ENCODE peak calls at places on chromosomes 13 and 19, in four cellular contexts. One of them, this sample, is unnamed.

GRCh38 chr19:1295169-1296012 is 9.7 kb downstream of the EFNA2 start:
- DNase-seq in stimulated activated CD4-positive, alpha-beta T cell treated with anti-CD3 and anti-CD28 coated beads, TNF-alpha, amount 100 ng/mL, for 4 hours: no peak
- DNase-seq in cardiac muscle cell: peak
- DNase-seq in activated T-cell treated with anti-CD3 and anti-CD28 coated beads, Interleukin-2, amount 50 U/mL, for 72 hours: peak
- DNase-seq in this sample: no peak

GRCh38 chr13:43057653-43058317 is 34.4 kb downstream of the DNAJC15 start:
- DNase-seq in stimulated activated CD4-positive, alpha-beta T cell treated with anti-CD3 and anti-CD28 coated beads, TNF-alpha, amount 100 ng/mL, for 4 hours: no peak
- DNase-seq in activated T-cell treated with anti-CD3 and anti-CD28 coated beads, Interleukin-2, amount 50 U/mL, for 72 hours: peak
- DNase-seq in cardiac muscle cell: peak
- DNase-seq in this sample: no peak

GRCh38 chr13:59269476-59269875 is 894.3 kb downstream of the DIAPH3 start:
- DNase-seq in stimulated activated CD4-positive, alpha-beta T cell treated with anti-CD3 and anti-CD28 coated beads, TNF-alpha, amount 100 ng/mL, for 4 hours: no peak
- DNase-seq in activated T-cell treated with anti-CD3 and anti-CD28 coated beads, Interleukin-2, amount 50 U/mL, for 72 hours: no peak
- DNase-seq in cardiac muscle cell: peak
- DNase-seq in this sample: no peak

GRCh38 chr19:15332311-15332996 is at the start of gene BRD4:
- DNase-seq in cardiac muscle cell: peak
- DNase-seq in activated T-cell treated with anti-CD3 and anti-CD28 coated beads, Interleukin-2, amount 50 U/mL, for 72 hours: peak
- DNase-seq in stimulated activated CD4-positive, alpha-beta T cell treated with anti-CD3 and anti-CD28 coated beads, TNF-alpha, amount 100 ng/mL, for 4 hours: peak
- DNase-seq in this sample: no peak

GRCh38 chr19:6677924-6678689 is 8.1 kb upstream of the TNFSF14 start:
- DNase-seq in activated T-cell treated with anti-CD3 and anti-CD28 coated beads, Interleukin-2, amount 50 U/mL, for 72 hours: peak
- DNase-seq in cardiac muscle cell: peak
- DNase-seq in stimulated activated CD4-positive, alpha-beta T cell treated with anti-CD3 and anti-CD28 coated beads, TNF-alpha, amount 100 ng/mL, for 4 hours: no peak
- DNase-seq in this sample: no peak

GRCh38 chr13:102220681-102221228 is 181.1 kb downstream of the FGF14 start:
- DNase-seq in cardiac muscle cell: no peak
- DNase-seq in stimulated activated CD4-positive, alpha-beta T cell treated with anti-CD3 and anti-CD28 coated beads, TNF-alpha, amount 100 ng/mL, for 4 hours: no peak
- DNase-seq in activated T-cell treated with anti-CD3 and anti-CD28 coated beads, Interleukin-2, amount 50 U/mL, for 72 hours: no peak
- DNase-seq in this sample: no peak

GRCh38 chr13:36352350-36352749 is 6.2 kb upstream of the SPART start:
- DNase-seq in cardiac muscle cell: no peak
- DNase-seq in stimulated activated CD4-positive, alpha-beta T cell treated with anti-CD3 and anti-CD28 coated beads, TNF-alpha, amount 100 ng/mL, for 4 hours: no peak
- DNase-seq in activated T-cell treated with anti-CD3 and anti-CD28 coated beads, Interleukin-2, amount 50 U/mL, for 72 hours: no peak
- DNase-seq in this sample: no peak

GRCh38 chr19:6464070-6464873 is at the start of gene CRB3:
- DNase-seq in stimulated activated CD4-positive, alpha-beta T cell treated with anti-CD3 and anti-CD28 coated beads, TNF-alpha, amount 100 ng/mL, for 4 hours: no peak
- DNase-seq in cardiac muscle cell: no peak
- DNase-seq in activated T-cell treated with anti-CD3 and anti-CD28 coated beads, Interleukin-2, amount 50 U/mL, for 72 hours: peak
- DNase-seq in this sample: no peak

GRCh38 chr13:51814071-51814470 is 10.1 kb upstream of the DHRS12 start:
- DNase-seq in cardiac muscle cell: no peak
- DNase-seq in stimulated activated CD4-positive, alpha-beta T cell treated with anti-CD3 and anti-CD28 coated beads, TNF-alpha, amount 100 ng/mL, for 4 hours: no peak
- DNase-seq in activated T-cell treated with anti-CD3 and anti-CD28 coated beads, Interleukin-2, amount 50 U/mL, for 72 hours: no peak
- DNase-seq in this sample: no peak

GRCh38 chr13:34179481-34179880 is 361.5 kb downstream of the RFC3 start:
- DNase-seq in stimulated activated CD4-positive, alpha-beta T cell treated with anti-CD3 and anti-CD28 coated beads, TNF-alpha, amount 100 ng/mL, for 4 hours: no peak
- DNase-seq in activated T-cell treated with anti-CD3 and anti-CD28 coated beads, Interleukin-2, amount 50 U/mL, for 72 hours: no peak
- DNase-seq in cardiac muscle cell: no peak
- DNase-seq in this sample: no peak

GRCh38 chr19:16325161-16325527 is 518 bp downstream of the KLF2 start:
- DNase-seq in activated T-cell treated with anti-CD3 and anti-CD28 coated beads, Interleukin-2, amount 50 U/mL, for 72 hours: peak
- DNase-seq in stimulated activated CD4-positive, alpha-beta T cell treated with anti-CD3 and anti-CD28 coated beads, TNF-alpha, amount 100 ng/mL, for 4 hours: no peak
- DNase-seq in cardiac muscle cell: no peak
- DNase-seq in this sample: no peak

GRCh38 chr13:108769213-108770070 is 140.0 kb downstream of the MYO16 start:
- DNase-seq in stimulated activated CD4-positive, alpha-beta T cell treated with anti-CD3 and anti-CD28 coated beads, TNF-alpha, amount 100 ng/mL, for 4 hours: no peak
- DNase-seq in cardiac muscle cell: no peak
- DNase-seq in activated T-cell treated with anti-CD3 and anti-CD28 coated beads, Interleukin-2, amount 50 U/mL, for 72 hours: no peak
- DNase-seq in this sample: no peak

GRCh38 chr13:53045110-53045509 is 16.5 kb downstream of the OLFM4 start:
- DNase-seq in stimulated activated CD4-positive, alpha-beta T cell treated with anti-CD3 and anti-CD28 coated beads, TNF-alpha, amount 100 ng/mL, for 4 hours: no peak
- DNase-seq in activated T-cell treated with anti-CD3 and anti-CD28 coated beads, Interleukin-2, amount 50 U/mL, for 72 hours: no peak
- DNase-seq in cardiac muscle cell: no peak
- DNase-seq in this sample: no peak

GRCh38 chr13:68173111-68173510 is 943.0 kb upstream of the PCDH9 start:
- DNase-seq in activated T-cell treated with anti-CD3 and anti-CD28 coated beads, Interleukin-2, amount 50 U/mL, for 72 hours: no peak
- DNase-seq in cardiac muscle cell: no peak
- DNase-seq in stimulated activated CD4-positive, alpha-beta T cell treated with anti-CD3 and anti-CD28 coated beads, TNF-alpha, amount 100 ng/mL, for 4 hours: no peak
- DNase-seq in this sample: no peak

GRCh38 chr13:90454002-90454636 is 893.4 kb upstream of the MIR17HG start:
- DNase-seq in activated T-cell treated with anti-CD3 and anti-CD28 coated beads, Interleukin-2, amount 50 U/mL, for 72 hours: no peak
- DNase-seq in cardiac muscle cell: no peak
- DNase-seq in stimulated activated CD4-positive, alpha-beta T cell treated with anti-CD3 and anti-CD28 coated beads, TNF-alpha, amount 100 ng/mL, for 4 hours: no peak
- DNase-seq in this sample: no peak

GRCh38 chr13:46403851-46404731 is 17.0 kb upstream of the RUBCNL start:
- DNase-seq in activated T-cell treated with anti-CD3 and anti-CD28 coated beads, Interleukin-2, amount 50 U/mL, for 72 hours: no peak
- DNase-seq in cardiac muscle cell: no peak
- DNase-seq in stimulated activated CD4-positive, alpha-beta T cell treated with anti-CD3 and anti-CD28 coated beads, TNF-alpha, amount 100 ng/mL, for 4 hours: no peak
- DNase-seq in this sample: no peak

GRCh38 chr19:15419413-15420025 is 731 bp upstream of the AKAP8L start:
- DNase-seq in stimulated activated CD4-positive, alpha-beta T cell treated with anti-CD3 and anti-CD28 coated beads, TNF-alpha, amount 100 ng/mL, for 4 hours: no peak
- DNase-seq in cardiac muscle cell: peak
- DNase-seq in activated T-cell treated with anti-CD3 and anti-CD28 coated beads, Interleukin-2, amount 50 U/mL, for 72 hours: no peak
- DNase-seq in this sample: no peak

GRCh38 chr19:12794196-12794921 is 3.1 kb downstream of the JUNB start:
- DNase-seq in activated T-cell treated with anti-CD3 and anti-CD28 coated beads, Interleukin-2, amount 50 U/mL, for 72 hours: no peak
- DNase-seq in stimulated activated CD4-positive, alpha-beta T cell treated with anti-CD3 and anti-CD28 coated beads, TNF-alpha, amount 100 ng/mL, for 4 hours: no peak
- DNase-seq in cardiac muscle cell: peak
- DNase-seq in this sample: no peak

GRCh38 chr13:97653741-97654140 is 219.8 kb downstream of the RAP2A start:
- DNase-seq in cardiac muscle cell: peak
- DNase-seq in stimulated activated CD4-positive, alpha-beta T cell treated with anti-CD3 and anti-CD28 coated beads, TNF-alpha, amount 100 ng/mL, for 4 hours: no peak
- DNase-seq in activated T-cell treated with anti-CD3 and anti-CD28 coated beads, Interleukin-2, amount 50 U/mL, for 72 hours: no peak
- DNase-seq in this sample: no peak

GRCh38 chr19:18875726-18876125 is 20.2 kb downstream of the CERS1 start:
- DNase-seq in activated T-cell treated with anti-CD3 and anti-CD28 coated beads, Interleukin-2, amount 50 U/mL, for 72 hours: no peak
- DNase-seq in stimulated activated CD4-positive, alpha-beta T cell treated with anti-CD3 and anti-CD28 coated beads, TNF-alpha, amount 100 ng/mL, for 4 hours: no peak
- DNase-seq in cardiac muscle cell: no peak
- DNase-seq in this sample: no peak

GRCh38 chr13:102847272-102848234 is 1.7 kb downstream of the ERCC5 start:
- DNase-seq in activated T-cell treated with anti-CD3 and anti-CD28 coated beads, Interleukin-2, amount 50 U/mL, for 72 hours: no peak
- DNase-seq in stimulated activated CD4-positive, alpha-beta T cell treated with anti-CD3 and anti-CD28 coated beads, TNF-alpha, amount 100 ng/mL, for 4 hours: no peak
- DNase-seq in cardiac muscle cell: peak
- DNase-seq in this sample: no peak